ENCODE peak calls at places on chromosome 2, in four cellular contexts. O, I, N and X are unnamed samples.

GRCh38 chr2:154855113-154855512 is 156.6 kb downstream of the KCNJ3 start:
- DNase-seq in O (no peak), I (no peak), N (peak), X (no peak)

GRCh38 chr2:84970266-84970955 is 550 bp upstream of the KCMF1 start:
- DNase-seq in O (peak), I (peak), N (peak), X (peak)

GRCh38 chr2:43448822-43449110 is 147.1 kb downstream of the THADA start:
- DNase-seq in O (no peak), I (no peak), N (no peak), X (no peak)

GRCh38 chr2:23637011-23637778 is 252.2 kb downstream of the KLHL29 start:
- DNase-seq in O (no peak), I (no peak), N (no peak), X (peak)

GRCh38 chr2:133566967-133567645 is 1.2 kb downstream of the NCKAP5 start:
- DNase-seq in O (no peak), I (no peak), N (no peak), X (peak)

GRCh38 chr2:24570225-24570624 is 79.2 kb downstream of the NCOA1 start:
- DNase-seq in O (no peak), I (no peak), N (no peak), X (no peak)

GRCh38 chr2:128172191-128172590 is 81.2 kb downstream of the UGGT1 start:
- DNase-seq in O (no peak), I (no peak), N (peak), X (no peak)

GRCh38 chr2:8848328-8849100 is 11.1 kb upstream of the KIDINS220 start:
- DNase-seq in O (no peak), I (no peak), N (no peak), X (no peak)

GRCh38 chr2:150292807-150293206 is 194.7 kb downstream of the RND3 start:
- DNase-seq in O (no peak), I (no peak), N (no peak), X (no peak)

GRCh38 chr2:163953390-163953907 is 217.6 kb upstream of the FIGN start:
- DNase-seq in O (no peak), I (no peak), N (no peak), X (no peak)

GRCh38 chr2:212619954-212620353 is 81.4 kb upstream of the ERBB4 start:
- DNase-seq in O (no peak), I (no peak), N (no peak), X (no peak)

GRCh38 chr2:11503354-11503927 is 30.4 kb upstream of the GREB1 start:
- DNase-seq in O (no peak), I (no peak), N (no peak), X (no peak)